ENCODE peak calls at places on chromosomes 16 and 17, in six cellular contexts. One of them, this sample, is unnamed.

GRCh38 chr16:54957403-54957802 is 26.7 kb downstream of the IRX5 start:
- DNase-seq in CD4-positive, CD25-positive, alpha-beta regulatory T cell: no peak
- DNase-seq in non-pigmented ciliary epithelial cell: no peak
- DNase-seq in A549: peak; percentile 38
- DNase-seq in T follicular helper cell: no peak
- DNase-seq in AG09309: no peak
- DNase-seq in this sample: peak; percentile 68

GRCh38 chr16:85036398-85037049 is 8.9 kb downstream of the KIAA0513 start:
- DNase-seq in CD4-positive, CD25-positive, alpha-beta regulatory T cell: no peak
- DNase-seq in non-pigmented ciliary epithelial cell: no peak
- DNase-seq in A549: no peak
- DNase-seq in T follicular helper cell: no peak
- DNase-seq in AG09309: no peak
- DNase-seq in this sample: no peak

GRCh38 chr17:35254107-35254802 is 11.4 kb downstream of the SLFN5 start:
- DNase-seq in CD4-positive, CD25-positive, alpha-beta regulatory T cell: no peak
- DNase-seq in non-pigmented ciliary epithelial cell: peak; percentile 73
- DNase-seq in A549: peak; percentile 43
- DNase-seq in T follicular helper cell: no peak
- DNase-seq in AG09309: peak; percentile 89
- DNase-seq in this sample: peak; percentile 98

GRCh38 chr16:73054131-73054496 is 6.2 kb upstream of the ZFHX3 start:
- DNase-seq in CD4-positive, CD25-positive, alpha-beta regulatory T cell: no peak
- DNase-seq in non-pigmented ciliary epithelial cell: no peak
- DNase-seq in A549: no peak
- DNase-seq in T follicular helper cell: no peak
- DNase-seq in AG09309: no peak
- DNase-seq in this sample: no peak

GRCh38 chr16:24009955-24010354 is 174.2 kb downstream of the PRKCB start:
- DNase-seq in CD4-positive, CD25-positive, alpha-beta regulatory T cell: no peak
- DNase-seq in non-pigmented ciliary epithelial cell: no peak
- DNase-seq in A549: no peak
- DNase-seq in T follicular helper cell: no peak
- DNase-seq in AG09309: no peak
- DNase-seq in this sample: no peak

GRCh38 chr16:23608194-23608593 is 12.1 kb upstream of the NDUFAB1 start:
- DNase-seq in CD4-positive, CD25-positive, alpha-beta regulatory T cell: no peak
- DNase-seq in non-pigmented ciliary epithelial cell: peak; percentile 41
- DNase-seq in A549: no peak
- DNase-seq in T follicular helper cell: no peak
- DNase-seq in AG09309: peak; percentile 7
- DNase-seq in this sample: peak; percentile 84

GRCh38 chr17:17348872-17349723 is 45.9 kb downstream of the NT5M start:
- DNase-seq in CD4-positive, CD25-positive, alpha-beta regulatory T cell: no peak
- DNase-seq in non-pigmented ciliary epithelial cell: no peak
- DNase-seq in A549: no peak
- DNase-seq in T follicular helper cell: no peak
- DNase-seq in AG09309: no peak
- DNase-seq in this sample: no peak

GRCh38 chr16:78538919-78539318 is 439.5 kb downstream of the WWOX start:
- DNase-seq in CD4-positive, CD25-positive, alpha-beta regulatory T cell: no peak
- DNase-seq in non-pigmented ciliary epithelial cell: no peak
- DNase-seq in A549: no peak
- DNase-seq in T follicular helper cell: no peak
- DNase-seq in AG09309: no peak
- DNase-seq in this sample: peak; percentile 46

GRCh38 chr16:30652005-30652296 is 1.2 kb downstream of the PRR14 start:
- DNase-seq in CD4-positive, CD25-positive, alpha-beta regulatory T cell: no peak
- DNase-seq in non-pigmented ciliary epithelial cell: no peak
- DNase-seq in A549: no peak
- DNase-seq in T follicular helper cell: no peak
- DNase-seq in AG09309: no peak
- DNase-seq in this sample: no peak

GRCh38 chr16:88473666-88474534 is 20.8 kb downstream of the ZFPM1 start:
- DNase-seq in CD4-positive, CD25-positive, alpha-beta regulatory T cell: no peak
- DNase-seq in non-pigmented ciliary epithelial cell: no peak
- DNase-seq in A549: no peak
- DNase-seq in T follicular helper cell: no peak
- DNase-seq in AG09309: no peak
- DNase-seq in this sample: no peak

This sample was measured in MCF 10A.